ENCODE peak calls at places on chromosome 11, in eight cellular contexts. One of them, this sample, is unnamed.

GRCh38 chr11:3120071-3120792 is 44.9 kb downstream of the OSBPL5 start:
- DNase-seq in NCI-H1105: no peak
- DNase-seq in endothelial cell: no peak
- DNase-seq in astrocyte of the spinal cord: no peak
- DNase-seq in effector memory CD4-positive, alpha-beta T cell: no peak
- DNase-seq in Caco-2: no peak
- DNase-seq in hypothalamus: no peak
- DNase-seq in neural crest cell: no peak
- DNase-seq in this sample: no peak

GRCh38 chr11:106794058-106794457 is 224.2 kb downstream of the GUCY1A2 start:
- DNase-seq in neural crest cell: no peak
- DNase-seq in astrocyte of the spinal cord: peak; percentile 8
- DNase-seq in NCI-H1105: no peak
- DNase-seq in Caco-2: no peak
- DNase-seq in effector memory CD4-positive, alpha-beta T cell: no peak
- DNase-seq in endothelial cell: no peak
- DNase-seq in hypothalamus: no peak
- DNase-seq in this sample: no peak

GRCh38 chr11:69939551-69940245 is 120.5 kb upstream of the FGF3 start:
- DNase-seq in astrocyte of the spinal cord: peak; percentile 8
- DNase-seq in hypothalamus: no peak
- DNase-seq in NCI-H1105: no peak
- DNase-seq in neural crest cell: no peak
- DNase-seq in endothelial cell: no peak
- DNase-seq in Caco-2: peak; percentile 80
- DNase-seq in effector memory CD4-positive, alpha-beta T cell: no peak
- DNase-seq in this sample: no peak

GRCh38 chr11:113781682-113782081 is 2.1 kb downstream of the CLDN25 start:
- DNase-seq in astrocyte of the spinal cord: no peak
- DNase-seq in NCI-H1105: no peak
- DNase-seq in Caco-2: peak; percentile 34
- DNase-seq in endothelial cell: no peak
- DNase-seq in neural crest cell: no peak
- DNase-seq in hypothalamus: no peak
- DNase-seq in effector memory CD4-positive, alpha-beta T cell: no peak
- DNase-seq in this sample: no peak

GRCh38 chr11:99015634-99016454 is 4.9 kb upstream of the CNTN5 start:
- DNase-seq in hypothalamus: no peak
- DNase-seq in endothelial cell: no peak
- DNase-seq in effector memory CD4-positive, alpha-beta T cell: no peak
- DNase-seq in Caco-2: peak; percentile 55
- DNase-seq in NCI-H1105: peak; percentile 33
- DNase-seq in astrocyte of the spinal cord: peak; percentile 62
- DNase-seq in neural crest cell: no peak
- DNase-seq in this sample: no peak

GRCh38 chr11:78361228-78361627 is 56.4 kb downstream of the GAB2 start:
- DNase-seq in endothelial cell: no peak
- DNase-seq in neural crest cell: no peak
- DNase-seq in Caco-2: no peak
- DNase-seq in hypothalamus: no peak
- DNase-seq in astrocyte of the spinal cord: no peak
- DNase-seq in effector memory CD4-positive, alpha-beta T cell: no peak
- DNase-seq in NCI-H1105: no peak
- DNase-seq in this sample: no peak

GRCh38 chr11:13494051-13494450 is 1.7 kb downstream of the PTH start:
- DNase-seq in Caco-2: no peak
- DNase-seq in effector memory CD4-positive, alpha-beta T cell: no peak
- DNase-seq in endothelial cell: no peak
- DNase-seq in neural crest cell: no peak
- DNase-seq in astrocyte of the spinal cord: no peak
- DNase-seq in NCI-H1105: no peak
- DNase-seq in hypothalamus: no peak
- DNase-seq in this sample: no peak

GRCh38 chr11:64563966-64564365 is 27.1 kb upstream of the SLC22A12 start:
- DNase-seq in astrocyte of the spinal cord: no peak
- DNase-seq in NCI-H1105: no peak
- DNase-seq in neural crest cell: no peak
- DNase-seq in endothelial cell: no peak
- DNase-seq in effector memory CD4-positive, alpha-beta T cell: no peak
- DNase-seq in Caco-2: no peak
- DNase-seq in hypothalamus: no peak
- DNase-seq in this sample: no peak

GRCh38 chr11:1877211-1878133 is 14.2 kb downstream of the PRR33 start:
- DNase-seq in NCI-H1105: peak; percentile 69
- DNase-seq in astrocyte of the spinal cord: peak; percentile 72
- DNase-seq in endothelial cell: no peak
- DNase-seq in effector memory CD4-positive, alpha-beta T cell: no peak
- DNase-seq in hypothalamus: no peak
- DNase-seq in neural crest cell: no peak
- DNase-seq in Caco-2: no peak
- DNase-seq in this sample: peak; percentile 0

GRCh38 chr11:120827820-120828219 is 196.1 kb upstream of the TBCEL start:
- DNase-seq in effector memory CD4-positive, alpha-beta T cell: no peak
- DNase-seq in NCI-H1105: no peak
- DNase-seq in endothelial cell: no peak
- DNase-seq in neural crest cell: no peak
- DNase-seq in hypothalamus: no peak
- DNase-seq in astrocyte of the spinal cord: no peak
- DNase-seq in Caco-2: no peak
- DNase-seq in this sample: no peak

GRCh38 chr11:9755561-9755960 is 91.7 kb downstream of the SWAP70 start:
- DNase-seq in astrocyte of the spinal cord: peak; percentile 89
- DNase-seq in effector memory CD4-positive, alpha-beta T cell: no peak
- DNase-seq in NCI-H1105: no peak
- DNase-seq in neural crest cell: no peak
- DNase-seq in hypothalamus: no peak
- DNase-seq in Caco-2: no peak
- DNase-seq in endothelial cell: no peak
- DNase-seq in this sample: no peak

GRCh38 chr11:114219559-114220349 is 76.4 kb upstream of the NNMT start:
- DNase-seq in hypothalamus: no peak
- DNase-seq in Caco-2: no peak
- DNase-seq in astrocyte of the spinal cord: peak; percentile 86
- DNase-seq in neural crest cell: no peak
- DNase-seq in effector memory CD4-positive, alpha-beta T cell: no peak
- DNase-seq in NCI-H1105: no peak
- DNase-seq in endothelial cell: no peak
- DNase-seq in this sample: no peak

GRCh38 chr11:16981651-16982194 is 32.5 kb downstream of the PLEKHA7 start:
- DNase-seq in effector memory CD4-positive, alpha-beta T cell: no peak
- DNase-seq in NCI-H1105: no peak
- DNase-seq in neural crest cell: peak; percentile 64
- DNase-seq in Caco-2: no peak
- DNase-seq in endothelial cell: no peak
- DNase-seq in astrocyte of the spinal cord: peak; percentile 93
- DNase-seq in hypothalamus: peak; percentile 41
- DNase-seq in this sample: no peak